ENCODE peak calls at places on chromosomes 4 and X, in four cellular contexts. L is neuronal stem cell, A is tibial nerve, P is left lung. I is an unnamed sample.
A peak's percentile ranks its signal among the peaks of the same experiment; 100 is the strongest.

GRCh38 chr4:185142563-185142910 is 529 bp upstream of the SLC25A4 start:
- DNase-seq in L (no peak), A (no peak), P (no peak), I (no peak)

GRCh38 chrX:110331444-110332025 is 13.7 kb upstream of the AMMECR1 start:
- DNase-seq in L (no peak), A (no peak), P (no peak), I (no peak)

GRCh38 chr4:16078195-16078756 is 5.5 kb downstream of the PROM1 start:
- DNase-seq in L (no peak), A (no peak), P (no peak), I (no peak)

GRCh38 chr4:163473576-163473975 is at the start of gene TKTL2:
- DNase-seq in L (no peak), A (no peak), P (no peak), I (no peak)

GRCh38 chr4:57193996-57194675 is 84.0 kb upstream of the IGFBP7 start:
- DNase-seq in L (no peak), A (no peak), P (no peak), I (no peak)

GRCh38 chr4:35541146-35541887 is 703.0 kb downstream of the ARAP2 start:
- DNase-seq in L (no peak), A (no peak), P (no peak), I (no peak)

GRCh38 chr4:108049406-108049805 is 59.7 kb downstream of the HADH start:
- DNase-seq in L (no peak), A (no peak), P (no peak), I (no peak)

GRCh38 chrX:107565916-107566602 is 62.3 kb upstream of the PRPS1 start:
- DNase-seq in L (peak; percentile 54), A (no peak), P (peak; percentile 34), I (no peak)

GRCh38 chr4:70505152-70505748 is 13.1 kb upstream of the AMTN start:
- DNase-seq in L (peak; percentile 51), A (peak; percentile 20), P (peak; percentile 46), I (peak; percentile 31)

GRCh38 chr4:139300431-139301142 is 718 bp upstream of the NAA15 start:
- DNase-seq in L (no peak), A (no peak), P (no peak), I (no peak)

GRCh38 chrX:74420194-74421035 is 878 bp upstream of the SLC16A2 start:
- DNase-seq in L (peak; percentile 48), A (peak; percentile 35), P (peak; percentile 64), I (no peak)

GRCh38 chrX:95076449-95076848 is 1402.4 kb downstream of the FAM133A start:
- DNase-seq in L (peak; percentile 1), A (no peak), P (no peak), I (no peak)

GRCh38 chrX:11421816-11422528 is 128.8 kb downstream of the AMELX start:
- DNase-seq in L (no peak), A (no peak), P (no peak), I (no peak)

GRCh38 chrX:20265726-20266681 is 705 bp downstream of the RPS6KA3 start:
- DNase-seq in L (no peak), A (no peak), P (peak; percentile 43), I (no peak)

GRCh38 chr4:177907736-177908424 is 465.6 kb upstream of the AGA start:
- DNase-seq in L (no peak), A (no peak), P (no peak), I (no peak)

GRCh38 chr4:176792348-176793059 is at the start of gene VEGFC:
- DNase-seq in L (peak; percentile 56), A (no peak), P (peak; percentile 45), I (no peak)

GRCh38 chrX:115579786-115580294 is 18.9 kb downstream of the PLS3 start:
- DNase-seq in L (no peak), A (no peak), P (no peak), I (no peak)

GRCh38 chrX:40172980-40173661 is 75.4 kb upstream of the BCOR start:
- DNase-seq in L (no peak), A (no peak), P (no peak), I (no peak)

GRCh38 chrX:40172169-40172979 is 74.6 kb upstream of the BCOR start:
- DNase-seq in L (no peak), A (no peak), P (no peak), I (no peak)

GRCh38 chrX:40169193-40170086 is 71.7 kb upstream of the BCOR start:
- DNase-seq in L (no peak), A (no peak), P (no peak), I (no peak)

GRCh38 chrX:40170830-40171512 is 73.2 kb upstream of the BCOR start:
- DNase-seq in L (no peak), A (no peak), P (no peak), I (no peak)

DNA sequence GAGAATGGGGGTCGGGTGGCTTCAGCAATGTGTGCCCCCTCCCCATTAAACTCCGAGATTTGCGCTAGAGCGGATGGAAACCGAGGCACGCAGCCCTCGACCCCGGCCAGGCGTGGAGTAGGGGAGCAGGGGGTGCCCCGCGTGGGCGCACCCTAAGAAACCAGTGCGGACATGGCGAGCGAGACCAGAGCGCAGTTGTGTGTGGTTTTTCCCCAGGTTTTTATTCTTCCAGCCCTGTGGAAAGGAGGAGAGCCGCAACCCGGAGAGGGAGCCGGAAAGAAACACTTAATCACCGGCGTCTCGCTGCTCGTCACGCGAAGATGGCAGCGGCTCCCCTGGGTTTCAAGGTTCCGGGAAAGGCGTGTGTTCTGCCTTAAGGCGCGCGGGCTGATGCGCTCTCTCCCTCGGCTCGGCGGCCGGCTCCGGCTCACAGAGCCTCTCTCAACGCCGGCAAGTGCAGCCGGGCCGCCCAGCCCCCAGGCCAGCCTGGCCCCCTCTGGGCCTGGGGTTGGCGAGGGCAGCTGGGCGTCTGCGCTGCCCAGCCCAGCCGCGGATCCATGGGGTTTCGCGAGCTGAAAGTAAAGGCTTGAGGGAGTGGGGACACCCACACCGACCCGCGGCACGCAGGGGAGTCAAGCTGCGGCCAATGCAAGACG is 73.9 kb upstream of the BCOR start:
- DNase-seq in L (no peak), A (no peak), P (no peak), I (no peak)
- H3K27ac ChIP-seq in L (no peak overlapping the region), A (peak overlapping the region; percentile 96), P (peak overlapping the region; percentile 78), I (no peak overlapping the region)

DNA sequence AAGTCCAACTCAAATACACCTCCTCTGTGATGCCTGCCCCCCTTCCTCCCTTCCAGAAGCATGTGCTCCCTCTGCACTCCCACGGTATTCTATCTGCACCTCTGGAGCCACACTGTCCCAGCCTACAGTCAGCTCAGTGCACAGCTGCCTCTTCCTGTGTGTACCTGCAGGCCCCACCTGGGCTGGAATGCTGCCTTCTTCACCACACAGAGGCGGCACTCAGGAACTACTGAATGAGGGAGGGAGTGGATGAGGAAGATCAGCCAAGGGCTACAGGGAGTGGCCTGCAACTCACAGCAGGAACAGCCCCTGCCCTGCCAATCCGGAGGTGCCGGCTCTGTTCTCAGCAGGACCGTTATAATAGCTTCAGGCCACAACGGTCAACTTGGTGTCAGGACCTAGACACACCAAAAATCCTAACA is 10.1 kb downstream of the AFAP1 start:
- DNase-seq in L (no peak), A (no peak), P (peak; percentile 61), I (no peak)
- H3K27ac ChIP-seq in L (no peak overlapping the region), A (peak overlapping the region; percentile 46), P (no peak overlapping the region), I (no peak overlapping the region)

GRCh38 chr4:112956458-112956857 is 93.0 kb upstream of the ANK2 start:
- DNase-seq in L (no peak), A (no peak), P (no peak), I (no peak)

GRCh38 chr4:112951362-112951962 is 98.0 kb upstream of the ANK2 start:
- DNase-seq in L (no peak), A (no peak), P (no peak), I (no peak)

GRCh38 chr4:112952301-112952700 is 97.2 kb upstream of the ANK2 start:
- DNase-seq in L (no peak), A (no peak), P (no peak), I (no peak)

GRCh38 chr4:112947616-112948015 is 101.8 kb upstream of the ANK2 start:
- DNase-seq in L (no peak), A (no peak), P (no peak), I (no peak)

GRCh38 chr4:112953295-112953694 is 96.2 kb upstream of the ANK2 start:
- DNase-seq in L (no peak), A (no peak), P (no peak), I (no peak)
- H3K27ac ChIP-seq in L (no peak overlapping the region), A (no peak overlapping the region), P (no peak overlapping the region), I (no peak overlapping the region)

GRCh38 chrX:17376381-17377046 is 1.5 kb downstream of the NHS start:
- DNase-seq in L (peak; percentile 2), A (no peak), P (no peak), I (no peak)

GRCh38 chrX:17375361-17375630 is 296 bp downstream of the NHS start:
- DNase-seq in L (no peak), A (no peak), P (no peak), I (no peak)

GRCh38 chrX:17377047-17377692 is 2.2 kb downstream of the NHS start:
- DNase-seq in L (peak; percentile 12), A (peak; percentile 16), P (peak; percentile 32), I (no peak)

GRCh38 chrX:17374619-17375360 is at the start of gene NHS:
- DNase-seq in L (peak; percentile 70), A (peak; percentile 51), P (peak; percentile 36), I (no peak)

GRCh38 chrX:17375631-17376380 is 806 bp downstream of the NHS start:
- DNase-seq in L (peak; percentile 18), A (peak; percentile 13), P (peak; percentile 30), I (no peak)
- H3K27ac ChIP-seq in L (no peak overlapping the region), A (peak overlapping the region; percentile 79), P (no peak overlapping the region), I (no peak overlapping the region)

DNA sequence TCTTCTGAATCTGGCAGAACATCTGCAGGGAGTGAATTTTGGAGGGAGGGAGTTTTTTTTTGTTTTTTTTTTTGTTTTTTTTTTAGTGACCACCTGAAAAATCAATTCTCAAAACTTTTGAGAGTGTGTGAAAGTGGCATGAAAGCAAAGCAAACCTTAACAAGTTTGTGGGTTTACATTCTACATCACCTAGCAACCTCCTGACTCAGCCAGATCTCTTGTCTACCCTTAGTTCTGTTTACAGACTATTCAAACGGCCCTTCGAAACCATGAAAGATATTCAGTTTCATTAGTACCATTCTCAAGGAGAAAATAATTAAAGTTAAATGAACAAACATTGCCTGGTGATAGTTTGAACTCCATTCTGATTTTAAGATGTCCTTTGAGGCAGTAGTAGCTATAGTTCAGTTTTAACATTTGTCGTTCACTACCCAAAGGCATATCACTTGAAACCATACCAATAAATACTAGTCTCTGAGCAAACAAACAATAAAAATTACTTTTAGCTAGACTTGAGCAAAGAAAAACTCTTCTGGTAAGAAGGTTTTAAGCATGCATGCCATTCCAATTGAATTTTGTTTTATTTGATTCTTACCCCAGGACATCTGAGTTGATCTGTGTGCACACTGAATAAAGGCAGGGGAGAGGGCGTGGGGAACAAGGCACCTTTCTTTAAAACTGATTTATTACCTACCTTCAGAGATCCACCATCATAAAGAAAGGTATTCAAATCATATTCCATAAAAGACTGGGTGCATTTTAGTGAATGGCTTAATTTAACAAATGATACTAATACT is 137.7 kb downstream of the ARX start:
- DNase-seq in L (no peak), A (no peak), P (no peak), I (no peak)
- H3K27ac ChIP-seq in L (peak overlapping the region; percentile 91), A (no peak overlapping the region), P (no peak overlapping the region), I (no peak overlapping the region)

GRCh38 chrX:52979568-52979967 is 21.2 kb upstream of the FAM156A start:
- DNase-seq in L (no peak), A (no peak), P (no peak), I (no peak)
- H3K27ac ChIP-seq in L (no peak overlapping the region), A (peak overlapping the region; percentile 65), P (no peak overlapping the region), I (no peak overlapping the region)